ENCODE peak calls at places on chromosomes 16 and 17, in five cellular contexts. C is neuronal stem cell, O is mesenchymal stem cell, M is trophoblast cell, I is H1. Y is an unnamed sample.

GRCh38 chr17:65723356-65723928 is 162.0 kb upstream of the AXIN2 start:
- DNase-seq in O (no peak), M (no peak), C (no peak), I (no peak), Y (no peak)

GRCh38 chr16:16101585-16101984 is 121.7 kb downstream of the ABCC6 start:
- DNase-seq in I (no peak), M (no peak), C (no peak), O (no peak), Y (no peak)

GRCh38 chr17:9307313-9307998 is 268.2 kb downstream of the STX8 start:
- DNase-seq in O (peak; percentile 46), M (peak; percentile 41), C (no peak), I (no peak), Y (no peak)

GRCh38 chr17:1360975-1361374 is 39.0 kb downstream of the YWHAE start:
- DNase-seq in I (no peak), M (no peak), O (no peak), C (no peak), Y (no peak)

GRCh38 chr17:15354256-15354655 is 12.9 kb upstream of the TEKT3 start:
- DNase-seq in M (no peak), C (no peak), O (no peak), I (no peak), Y (no peak)

GRCh38 chr16:8634991-8635736 is 13.7 kb downstream of the METTL22 start:
- DNase-seq in M (no peak), O (peak; percentile 56), I (peak; percentile 68), C (peak; percentile 43), Y (peak; percentile 74)

GRCh38 chr17:8144401-8145295 is 7.6 kb downstream of the PER1 start:
- DNase-seq in C (no peak), I (no peak), O (no peak), M (no peak), Y (no peak)

GRCh38 chr16:31215287-31216115 is 1.4 kb downstream of the PYDC1 start:
- DNase-seq in O (peak; percentile 54), I (peak; percentile 86), M (peak; percentile 52), C (peak; percentile 73), Y (peak; percentile 92)

GRCh38 chr17:50127661-50128361 is 2.1 kb downstream of the SAMD14 start:
- DNase-seq in O (peak; percentile 51), I (no peak), M (no peak), C (no peak), Y (no peak)

GRCh38 chr17:81371910-81372760 is 23.1 kb upstream of the BAHCC1 start:
- DNase-seq in I (no peak), O (peak; percentile 69), M (no peak), C (no peak), Y (peak; percentile 79)

GRCh38 chr16:4184038-4184702 is 57.7 kb downstream of the SRL start:
- DNase-seq in C (no peak), M (no peak), I (peak; percentile 62), O (no peak), Y (peak; percentile 33)

GRCh38 chr17:39926588-39927100 is 757 bp downstream of the ORMDL3 start:
- DNase-seq in O (peak; percentile 48), M (peak; percentile 42), C (peak; percentile 26), I (no peak), Y (peak; percentile 69)

GRCh38 chr16:66661210-66661560 is 35.4 kb downstream of the CMTM4 start:
- DNase-seq in O (no peak), I (no peak), M (peak; percentile 38), C (no peak), Y (no peak)

GRCh38 chr16:47617732-47618131 is 156.6 kb downstream of the PHKB start:
- DNase-seq in C (no peak), O (no peak), I (no peak), M (no peak), Y (no peak)

GRCh38 chr17:17484451-17484899 is 7.7 kb downstream of the MED9 start:
- DNase-seq in I (no peak), M (no peak), O (peak; percentile 14), C (no peak), Y (no peak)

GRCh38 chr17:59074494-59074893 is 32.2 kb downstream of the TRIM37 start:
- DNase-seq in C (no peak), I (no peak), O (peak; percentile 33), M (peak; percentile 97), Y (no peak)

GRCh38 chr16:20898938-20899502 is 1.1 kb downstream of the DCUN1D3 start:
- DNase-seq in M (peak; percentile 84), O (peak; percentile 63), I (no peak), C (no peak), Y (no peak)

GRCh38 chr16:29784901-29785500 is 5.5 kb upstream of the KIF22 start:
- DNase-seq in M (no peak), C (peak; percentile 48), O (peak; percentile 77), I (peak; percentile 95), Y (peak; percentile 92)

GRCh38 chr16:23060458-23061320 is 88.6 kb downstream of the USP31 start:
- DNase-seq in C (peak; percentile 64), M (peak; percentile 88), O (peak; percentile 75), I (peak; percentile 83), Y (peak; percentile 61)

GRCh38 chr16:67104061-67104460 is 5.7 kb upstream of the PHAF1 start:
- DNase-seq in M (peak; percentile 82), C (no peak), O (peak; percentile 41), I (peak; percentile 64), Y (peak; percentile 68)

GRCh38 chr16:66928702-66929388 is 3.5 kb upstream of the RRAD start:
- DNase-seq in C (no peak), I (peak; percentile 75), O (peak; percentile 55), M (no peak), Y (peak; percentile 70)

GRCh38 chr17:57988301-57989010 is 402 bp upstream of the VEZF1 start:
- DNase-seq in I (peak; percentile 83), O (peak; percentile 80), C (peak; percentile 54), M (peak; percentile 63), Y (peak; percentile 82)

GRCh38 chr16:64629622-64630021 is 492.2 kb downstream of the CDH11 start:
- DNase-seq in C (no peak), M (no peak), I (no peak), O (peak; percentile 10), Y (no peak)

GRCh38 chr17:81298325-81298990 is 3.4 kb upstream of the SLC38A10 start:
- DNase-seq in C (no peak), M (no peak), O (no peak), I (no peak), Y (no peak)

GRCh38 chr17:48077555-48077954 is 23.7 kb downstream of the CBX1 start:
- DNase-seq in C (no peak), M (no peak), I (no peak), O (no peak), Y (no peak)

GRCh38 chr17:48084932-48085331 is 16.3 kb downstream of the CBX1 start:
- DNase-seq in C (no peak), I (no peak), M (no peak), O (no peak), Y (no peak)

DNA sequence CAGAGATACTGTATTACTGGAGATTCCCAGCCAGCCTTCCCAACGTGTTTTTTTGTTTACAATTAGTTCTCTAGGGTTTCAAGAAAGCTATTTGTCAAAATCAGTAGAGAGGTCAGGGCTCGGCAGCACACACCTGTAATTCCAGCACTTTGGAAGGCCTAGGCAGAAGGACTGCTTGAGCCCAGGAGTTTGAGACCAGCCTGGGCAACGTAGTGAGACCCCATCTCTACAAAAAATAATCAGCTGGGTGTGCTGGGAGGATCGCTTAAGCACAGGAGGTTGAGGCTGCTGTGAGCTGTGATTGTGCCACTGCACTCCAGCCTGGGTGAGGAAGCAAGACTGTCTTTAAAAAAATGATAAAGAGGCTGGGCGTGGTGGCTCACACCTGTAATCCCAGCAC is 19.4 kb downstream of the CBX1 start:
- DNase-seq in I (no peak), M (no peak), C (no peak), O (no peak), Y (no peak)
- H2BK12ac ChIP-seq in I (no peak overlapping the region), M (no peak overlapping the region), C (no peak overlapping the region), O (no peak overlapping the region), Y (no peak overlapping the region)

DNA sequence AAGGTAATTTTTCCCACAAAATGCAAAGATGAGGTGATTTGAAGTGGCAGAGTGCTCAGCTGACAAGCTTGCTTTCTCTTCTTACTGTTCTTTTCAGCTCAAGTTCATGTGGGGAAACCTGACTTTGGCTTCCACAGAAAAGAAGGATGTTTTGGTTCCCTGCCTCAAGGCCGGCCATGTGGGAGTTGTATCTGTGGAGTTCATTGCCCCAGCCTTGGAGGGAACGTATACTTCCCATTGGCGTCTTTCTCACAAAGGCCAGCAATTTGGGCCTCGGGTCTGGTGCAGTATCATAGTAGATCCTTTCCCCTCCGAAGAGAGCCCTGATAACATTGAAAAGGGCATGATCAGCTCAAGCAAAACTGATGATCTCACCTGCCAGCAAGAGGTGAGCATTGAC is 18.4 kb upstream of the TMEM106A start:
- DNase-seq in M (no peak), C (no peak), O (no peak), I (no peak), Y (no peak)
- H2BK12ac ChIP-seq in M (no peak overlapping the region), C (no peak overlapping the region), O (no peak overlapping the region), I (no peak overlapping the region), Y (no peak overlapping the region)

GRCh38 chr17:32928527-32929287 is 754 bp downstream of the TMEM98 start:
- DNase-seq in I (no peak), C (no peak), O (peak; percentile 46), M (no peak), Y (no peak)
- H2BK12ac ChIP-seq in I (peak overlapping the region; percentile 100), C (no peak overlapping the region), O (peak overlapping the region; percentile 0), M (peak overlapping the region; percentile 21), Y (no peak overlapping the region)

DNA sequence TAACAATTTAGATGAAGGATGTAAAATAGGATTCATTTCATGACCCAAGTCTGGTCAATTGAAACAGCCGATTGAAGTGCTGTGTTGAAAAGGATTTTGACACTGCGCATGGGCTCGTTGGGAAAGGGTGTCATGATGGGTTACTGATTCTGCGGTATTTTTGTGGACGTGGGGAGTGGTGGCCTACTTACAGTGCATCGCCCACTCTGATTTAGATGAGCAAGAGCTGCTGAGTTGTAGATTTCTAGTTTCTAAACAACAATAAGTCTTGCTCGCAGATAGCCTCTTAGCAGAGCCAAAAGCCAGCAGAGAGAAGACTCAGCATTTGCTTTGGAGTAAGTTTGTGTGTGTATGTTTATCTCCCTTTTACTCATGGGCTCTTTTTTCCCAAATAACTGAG is 731.0 kb downstream of the MAF start:
- DNase-seq in I (no peak), C (no peak), O (no peak), M (no peak), Y (no peak)
- H2BK12ac ChIP-seq in I (no peak overlapping the region), C (no peak overlapping the region), O (no peak overlapping the region), M (no peak overlapping the region), Y (no peak overlapping the region)

GRCh38 chr17:10635290-10635689 is 21.8 kb downstream of the MYH3 start:
- DNase-seq in O (no peak), M (no peak), I (no peak), C (no peak), Y (peak; percentile 72)

GRCh38 chr17:10638151-10638550 is 19.0 kb downstream of the MYH3 start:
- DNase-seq in M (peak; percentile 17), C (no peak), O (no peak), I (no peak), Y (no peak)

DNA sequence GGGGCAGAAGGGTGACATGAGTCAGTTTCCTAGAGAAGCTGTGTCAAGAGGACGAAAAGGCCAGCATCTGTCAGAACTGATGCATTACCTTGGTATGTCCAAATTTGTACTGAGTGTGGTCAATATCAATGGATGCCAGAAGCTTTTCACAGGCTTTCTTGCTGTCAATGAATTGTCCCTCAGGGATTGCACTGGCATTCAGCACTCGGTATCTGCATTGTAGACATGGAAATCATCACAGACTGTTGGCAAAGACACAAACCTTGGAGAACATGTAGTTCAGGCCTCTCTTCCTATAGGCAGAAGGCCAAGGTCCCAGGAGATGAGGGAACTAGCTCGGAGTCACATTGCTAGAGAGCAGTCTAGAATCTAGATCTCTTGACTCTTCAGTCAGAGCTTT is 16.6 kb downstream of the MYH3 start:
- DNase-seq in C (no peak), M (no peak), I (no peak), O (no peak), Y (no peak)
- H2BK12ac ChIP-seq in C (no peak overlapping the region), M (no peak overlapping the region), I (no peak overlapping the region), O (no peak overlapping the region), Y (no peak overlapping the region)

Y was measured in H9.